ENCODE peak calls at places on chromosome 5, in ten cellular contexts. B, K, S, Q, T, R, H, P, E and G are unnamed samples.

GRCh38 chr5:14062178-14062577 is 81.0 kb upstream of the TRIO start:
- DNase-seq in B (no peak), H (no peak), S (peak), K (no peak), T (no peak), R (no peak), Q (no peak), P (no peak), E (no peak), G (no peak)

GRCh38 chr5:38613992-38614836 is 57.8 kb upstream of the LIFR start:
- DNase-seq in T (no peak), K (no peak), S (no peak), B (no peak), E (no peak), P (no peak), R (peak), Q (no peak), H (peak), G (no peak)

GRCh38 chr5:119996128-119996527 is 366.8 kb downstream of the FAM170A start:
- DNase-seq in T (no peak), H (no peak), K (no peak), S (peak), Q (no peak), E (no peak), R (no peak), P (no peak), B (no peak), G (no peak)

GRCh38 chr5:34627794-34628193 is 28.3 kb upstream of the RAI14 start:
- DNase-seq in R (no peak), T (no peak), E (no peak), P (no peak), Q (no peak), K (no peak), B (peak), H (no peak), S (peak), G (no peak)

GRCh38 chr5:173385832-173386360 is 57.7 kb upstream of the STC2 start:
- DNase-seq in K (no peak), E (no peak), P (no peak), Q (no peak), R (peak), H (no peak), T (no peak), S (no peak), B (no peak), G (no peak)

GRCh38 chr5:172788771-172789686 is 18.0 kb upstream of the DUSP1 start:
- DNase-seq in H (no peak), T (no peak), E (peak), P (no peak), K (no peak), B (no peak), R (no peak), S (no peak), Q (peak), G (no peak)

GRCh38 chr5:32458799-32459400 is 14.4 kb upstream of the ZFR start:
- DNase-seq in H (no peak), Q (no peak), K (no peak), E (no peak), P (no peak), B (no peak), S (no peak), R (no peak), T (no peak), G (no peak)

GRCh38 chr5:134438268-134438622 is 26.6 kb upstream of the CDKN2AIPNL start:
- DNase-seq in H (no peak), R (no peak), Q (no peak), S (peak), B (no peak), T (no peak), E (no peak), P (no peak), K (no peak), G (no peak)

GRCh38 chr5:16712178-16712577 is 95.4 kb upstream of the RETREG1 start:
- DNase-seq in H (no peak), P (no peak), E (no peak), S (no peak), K (no peak), T (no peak), R (no peak), Q (no peak), B (peak), G (no peak)

GRCh38 chr5:146890733-146891440 is 12.3 kb upstream of the PPP2R2B start:
- DNase-seq in T (no peak), H (no peak), R (no peak), E (no peak), S (peak), K (no peak), B (no peak), P (no peak), Q (no peak), G (no peak)

GRCh38 chr5:178786859-178787499 is 56.5 kb upstream of the ZNF354A start:
- DNase-seq in Q (no peak), P (no peak), R (peak), S (peak), H (no peak), E (no peak), B (no peak), K (no peak), T (no peak), G (no peak)

GRCh38 chr5:176388003-176388340 is 426 bp downstream of the NOP16 start:
- DNase-seq in T (peak), Q (peak), R (peak), K (peak), B (no peak), S (no peak), P (peak), E (no peak), H (peak), G (no peak)

GRCh38 chr5:178120661-178121357 is 7.5 kb downstream of the N4BP3 start:
- DNase-seq in K (peak), Q (peak), T (peak), S (peak), H (peak), E (peak), B (peak), P (peak), R (peak), G (peak)

GRCh38 chr5:33649801-33650482 is 209.2 kb downstream of the TARS1 start:
- DNase-seq in B (no peak), R (peak), P (no peak), K (no peak), H (no peak), S (peak), E (no peak), T (no peak), Q (no peak), G (no peak)

GRCh38 chr5:111782171-111782570 is 25.2 kb upstream of the NREP start:
- DNase-seq in H (no peak), E (no peak), B (no peak), S (peak), R (peak), K (no peak), P (no peak), Q (no peak), T (no peak), G (no peak)

GRCh38 chr5:55123365-55123764 is 20.9 kb downstream of the GZMA start:
- DNase-seq in R (no peak), E (no peak), H (no peak), T (no peak), K (no peak), Q (no peak), B (no peak), P (no peak), S (no peak), G (no peak)

GRCh38 chr5:19902316-19902934 is 85.6 kb downstream of the CDH18 start:
- DNase-seq in S (no peak), P (no peak), Q (peak), B (peak), H (peak), R (no peak), E (no peak), T (no peak), K (no peak), G (no peak)

GRCh38 chr5:147482426-147483196 is 27.3 kb downstream of the DPYSL3 start:
- DNase-seq in B (peak), R (no peak), T (no peak), Q (no peak), E (no peak), H (no peak), P (no peak), S (no peak), K (no peak), G (no peak)

GRCh38 chr5:124474821-124475220 is 271.6 kb downstream of the ZNF608 start:
- DNase-seq in K (no peak), E (no peak), S (no peak), B (no peak), H (no peak), T (no peak), R (no peak), P (no peak), Q (no peak), G (no peak)

GRCh38 chr5:73256462-73257260 is 83.7 kb downstream of the TMEM174 start:
- DNase-seq in K (no peak), Q (no peak), S (no peak), T (no peak), B (no peak), R (peak), E (no peak), P (no peak), H (no peak), G (no peak)

GRCh38 chr5:88954511-88954910 is 71.5 kb upstream of the MEF2C start:
- DNase-seq in K (no peak), S (no peak), Q (no peak), E (no peak), H (no peak), R (no peak), P (no peak), B (no peak), T (no peak), G (no peak)

GRCh38 chr5:88952344-88952743 is 69.4 kb upstream of the MEF2C start:
- DNase-seq in S (peak), K (no peak), B (peak), H (no peak), E (no peak), P (peak), R (peak), T (peak), Q (peak), G (no peak)

GRCh38 chr5:88952996-88953643 is 70.1 kb upstream of the MEF2C start:
- DNase-seq in R (no peak), P (no peak), E (no peak), H (no peak), T (peak), K (no peak), B (no peak), S (no peak), Q (no peak), G (no peak)

GRCh38 chr5:88944751-88945507 is 61.9 kb upstream of the MEF2C start:
- DNase-seq in K (no peak), H (no peak), R (no peak), P (no peak), Q (no peak), S (peak), T (no peak), B (no peak), E (no peak), G (no peak)

DNA sequence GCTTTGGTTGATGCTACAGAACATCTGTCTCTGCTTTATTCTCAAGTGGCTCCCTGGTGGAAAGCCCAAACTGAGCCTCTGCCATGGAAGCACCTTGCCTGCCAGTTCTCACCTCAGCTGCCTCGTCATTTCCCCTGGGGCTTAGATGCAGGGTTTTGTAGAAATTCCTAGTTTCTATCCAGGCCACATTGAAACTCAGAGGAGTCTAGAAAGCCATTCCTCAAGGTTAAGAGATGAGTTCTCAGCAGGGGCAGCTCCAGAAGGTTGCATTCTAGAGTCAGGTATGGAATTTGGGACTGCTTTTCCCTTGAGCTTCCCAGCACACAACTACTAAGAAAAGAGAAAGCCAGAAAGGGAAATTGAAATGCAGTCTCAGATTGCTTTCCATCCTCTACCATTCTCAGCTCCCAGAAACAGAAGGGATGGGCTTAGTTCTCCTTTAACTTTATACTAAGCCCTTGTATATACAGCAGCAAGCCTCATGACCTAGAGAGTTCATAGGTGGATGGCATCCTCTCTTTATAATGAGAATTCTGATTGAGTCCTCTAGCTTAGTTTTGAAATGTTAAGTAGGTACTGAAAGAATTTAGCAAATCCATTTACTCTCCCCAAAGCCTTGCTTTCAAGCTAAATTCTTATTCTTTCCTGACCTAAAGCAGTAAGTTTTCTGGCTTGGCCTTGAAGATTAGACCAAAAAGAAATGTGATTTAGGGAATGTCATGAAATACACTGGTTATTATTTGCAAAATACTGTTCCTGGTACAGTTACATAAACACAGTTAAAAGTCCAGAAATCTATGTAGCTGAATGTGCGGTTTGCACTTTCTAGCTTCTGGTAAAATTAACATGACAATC is 66.0 kb upstream of the MEF2C start:
- DNase-seq in S (no peak), E (no peak), T (no peak), R (no peak), P (no peak), H (peak), B (no peak), K (no peak), Q (no peak), G (no peak)
- TF ChIP-seq CTCF in S (no peak), E (no peak), T (no peak), R (no peak), P (no peak), H (no peak), B (no peak), K (no peak), Q (no peak), G (no peak)

GRCh38 chr5:138438003-138438723 is 694 bp upstream of the REEP2 start:
- DNase-seq in P (no peak), K (no peak), S (no peak), T (no peak), Q (no peak), H (no peak), B (no peak), E (no peak), R (peak), G (no peak)

GRCh38 chr5:138438724-138439536 is at the start of gene REEP2:
- DNase-seq in E (peak), R (peak), B (peak), Q (peak), S (peak), T (peak), H (peak), K (peak), P (peak), G (peak)

GRCh38 chr5:138441221-138441620 is 2.4 kb downstream of the REEP2 start:
- DNase-seq in S (no peak), P (no peak), E (no peak), R (no peak), Q (no peak), H (no peak), T (no peak), B (no peak), K (no peak), G (no peak)

GRCh38 chr5:138439537-138440225 is 824 bp downstream of the REEP2 start:
- DNase-seq in T (no peak), R (no peak), K (peak), P (peak), H (peak), B (no peak), S (peak), Q (peak), E (no peak), G (peak)

GRCh38 chr5:138440226-138441073 is 1.6 kb downstream of the REEP2 start:
- DNase-seq in Q (no peak), H (no peak), B (no peak), R (no peak), S (no peak), E (no peak), K (no peak), P (no peak), T (no peak), G (no peak)
- TF ChIP-seq CTCF in Q (no peak), H (no peak), B (no peak), R (no peak), S (no peak), E (no peak), K (no peak), P (no peak), T (no peak), G (no peak)

DNA sequence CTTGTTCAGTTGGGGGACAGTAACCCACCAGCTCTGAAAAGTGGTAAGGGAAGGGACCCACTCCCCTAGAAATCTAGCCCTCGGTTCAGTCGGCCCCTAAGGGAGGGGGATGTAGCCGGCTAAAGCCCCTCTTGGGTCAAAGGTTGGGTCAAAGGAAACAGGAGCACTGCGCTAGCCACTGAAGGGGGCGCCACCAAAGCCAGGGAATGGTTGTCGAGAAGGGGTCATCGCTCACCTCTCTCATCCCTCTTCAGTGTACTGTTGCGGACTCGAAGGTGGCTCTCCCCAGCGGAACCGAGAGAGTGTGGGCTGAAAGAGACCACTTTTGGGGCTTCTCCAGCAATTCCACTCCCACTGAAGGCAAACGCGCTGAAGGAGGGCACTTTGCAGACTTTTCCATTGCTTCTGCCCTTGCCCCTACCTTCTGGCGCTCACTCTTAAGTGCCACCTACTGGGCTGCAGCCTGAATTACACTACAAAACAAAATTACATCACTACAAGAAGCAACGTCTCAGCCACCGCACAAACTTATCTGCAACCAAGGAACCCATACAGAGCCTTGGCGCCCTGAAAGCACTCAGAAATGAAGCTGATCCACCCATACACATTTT is 396.9 kb downstream of the PDE4D start:
- DNase-seq in S (no peak), K (peak), T (peak), P (peak), E (no peak), H (peak), R (no peak), Q (no peak), B (peak), G (peak)
- TF ChIP-seq CTCF in S (peak), K (peak), T (peak), P (no peak), E (no peak), H (peak), R (no peak), Q (peak), B (peak), G (peak)

DNA sequence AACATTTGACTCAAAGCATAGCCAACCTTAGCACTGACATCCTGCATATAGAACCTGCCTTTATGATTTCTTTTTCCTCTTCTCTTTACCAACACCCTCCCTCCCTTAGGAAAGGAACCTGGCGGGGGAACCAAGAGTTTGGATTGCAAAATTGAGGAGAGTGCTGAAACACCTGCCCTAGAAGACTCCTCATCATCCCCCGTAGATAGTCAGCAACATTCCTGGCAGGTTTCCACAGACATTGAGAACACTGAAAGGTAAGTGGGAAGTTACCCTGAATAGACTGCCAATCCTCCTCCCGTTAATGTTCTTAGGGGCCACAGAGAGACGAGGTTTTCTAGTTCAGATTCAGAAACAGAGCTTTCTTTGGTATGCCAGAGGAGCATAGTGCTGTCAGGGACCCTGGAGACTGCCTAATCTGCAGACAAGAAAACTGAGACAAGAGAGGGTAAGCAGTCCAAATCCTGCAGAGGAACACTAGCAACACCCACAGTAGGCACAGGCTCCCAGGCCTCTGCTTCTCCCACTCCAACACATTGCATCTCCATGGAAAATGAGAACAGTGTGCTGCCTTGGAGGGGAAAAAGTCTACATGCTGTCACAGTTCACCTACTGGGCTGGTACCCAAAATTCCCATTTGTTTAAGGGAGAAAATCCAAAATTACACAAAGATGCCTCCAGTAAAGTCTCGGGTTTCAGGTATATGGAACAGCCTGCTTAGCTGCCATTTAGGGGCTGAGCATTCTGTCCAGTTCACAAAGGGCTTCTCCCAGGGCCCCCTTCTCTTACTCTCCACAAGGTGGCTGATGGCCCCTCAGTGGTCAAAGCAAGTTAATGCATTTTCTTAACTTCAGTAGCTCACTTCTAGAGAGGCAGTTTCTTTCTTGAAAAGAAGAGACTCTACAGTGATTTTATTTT is 89.0 kb downstream of the RGS7BP start:
- DNase-seq in T (peak), B (peak), K (no peak), S (no peak), E (no peak), H (peak), R (peak), P (peak), Q (peak), G (no peak)
- TF ChIP-seq CTCF in T (peak), B (peak), K (no peak), S (peak), E (no peak), H (peak), R (no peak), P (peak), Q (peak), G (no peak)

DNA sequence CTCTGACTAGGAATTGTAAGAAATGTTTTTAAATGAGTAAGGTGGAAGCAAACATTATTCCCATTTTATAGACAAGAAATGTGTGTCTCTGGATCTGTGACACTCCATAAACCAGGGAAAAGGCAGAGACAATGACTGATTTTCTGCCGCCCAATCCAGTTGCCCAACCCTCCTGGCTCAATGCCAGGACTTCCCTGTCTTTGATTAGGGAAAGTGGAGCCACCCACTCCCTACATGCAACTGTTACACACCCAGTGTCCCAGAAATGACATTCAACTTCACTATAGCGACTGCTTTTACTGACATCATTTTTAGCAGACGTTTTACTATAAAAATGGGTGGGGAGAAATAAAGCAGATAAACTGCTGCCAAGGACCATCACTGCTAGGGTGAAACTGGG is 79.7 kb downstream of the THBS4 start:
- DNase-seq in E (no peak), S (no peak), P (no peak), H (no peak), K (no peak), R (no peak), B (no peak), Q (no peak), T (no peak), G (no peak)
- TF ChIP-seq CTCF in E (no peak), S (no peak), P (no peak), H (no peak), K (no peak), R (no peak), B (no peak), Q (no peak), T (no peak), G (no peak)

DNA sequence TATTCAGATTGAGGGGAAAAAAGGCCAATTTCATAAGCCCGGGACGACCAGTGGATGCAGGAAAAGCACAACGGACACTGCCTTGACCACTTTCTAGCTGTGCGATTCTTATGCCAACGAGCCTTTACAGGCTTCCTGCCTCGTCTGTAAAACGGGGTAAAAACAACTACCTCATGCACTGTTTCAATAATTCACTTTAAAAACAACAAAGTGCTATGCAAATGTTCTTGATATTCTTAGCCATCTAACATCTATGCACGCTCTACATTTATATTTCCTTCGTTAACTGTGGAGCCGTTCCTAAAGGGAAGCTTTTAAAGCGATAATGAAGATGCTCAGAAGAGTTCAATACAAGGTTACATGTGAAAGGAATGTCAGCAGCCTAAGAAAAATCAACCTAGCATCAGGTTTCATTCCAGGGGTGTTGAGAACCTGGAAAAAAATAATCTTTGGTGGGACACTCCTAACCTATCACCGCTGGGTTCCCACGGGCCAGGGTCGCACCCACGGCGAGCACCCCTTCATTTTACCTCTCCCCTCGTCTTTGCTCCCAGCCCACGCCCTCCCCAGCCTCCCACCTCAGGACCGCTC is 995 bp downstream of the ARSB start:
- DNase-seq in R (no peak), Q (no peak), H (peak), B (peak), T (peak), S (no peak), P (no peak), K (no peak), E (peak), G (peak)
- TF ChIP-seq CTCF in R (peak), Q (no peak), H (no peak), B (no peak), T (no peak), S (no peak), P (no peak), K (no peak), E (no peak), G (no peak)